ENCODE peak calls at places on chromosomes 6 and 20, in five cellular contexts. G is C1 segment of cervical spinal cord; V is brain microvascular endothelial cell; S is tibial nerve; C is CD4-positive, alpha-beta memory T cell. A is an unnamed sample.

GRCh38 chr6:168782211-168782729 is 341.3 kb downstream of the SMOC2 start:
- DNase-seq in V (no peak), S (no peak), G (no peak), C (no peak), A (no peak)

GRCh38 chr20:38825901-38826625 is 20.6 kb downstream of the PPP1R16B start:
- DNase-seq in G (no peak), C (no peak), S (no peak), V (peak), A (peak)

GRCh38 chr6:159487636-159488035 is 205.4 kb downstream of the SOD2 start:
- DNase-seq in G (no peak), S (no peak), C (no peak), V (no peak), A (no peak)

GRCh38 chr6:13511913-13512717 is 24.7 kb upstream of the GFOD1 start:
- DNase-seq in S (no peak), C (no peak), G (no peak), V (no peak), A (no peak)

GRCh38 chr6:155050311-155050710 is 55.2 kb downstream of the TIAM2 start:
- DNase-seq in S (no peak), C (peak), G (no peak), V (peak), A (peak)

GRCh38 chr6:146850238-146850896 is 251.6 kb downstream of the ADGB start:
- DNase-seq in S (no peak), G (no peak), C (no peak), V (peak), A (peak)

GRCh38 chr6:996271-996852 is 303.4 kb upstream of the EXOC2 start:
- DNase-seq in S (no peak), C (no peak), V (no peak), G (no peak), A (no peak)

GRCh38 chr6:149453597-149454340 is 31.0 kb downstream of the ZC3H12D start:
- DNase-seq in C (no peak), V (no peak), S (no peak), G (no peak), A (no peak)

GRCh38 chr6:50992232-50992631 is 173.6 kb downstream of the TFAP2B start:
- DNase-seq in S (no peak), G (no peak), C (no peak), V (no peak), A (no peak)

GRCh38 chr6:112626468-112627082 is 279.4 kb downstream of the RFPL4B start:
- DNase-seq in V (peak), C (no peak), S (no peak), G (no peak), A (peak)